ENCODE peak calls at places on chromosomes 12 and 14, in ten cellular contexts. One of them, this sample, is unnamed.

GRCh38 chr12:67909681-67910080 is 79.6 kb upstream of the IFNG-AS1 start:
- DNase-seq in pons: no peak
- DNase-seq in iPS-NIHi11: no peak
- DNase-seq in type B pancreatic cell: no peak
- DNase-seq in cardiac muscle cell: no peak
- DNase-seq in nucleus accumbens: no peak
- DNase-seq in glomerular endothelial cell: no peak
- DNase-seq in HS-27A: no peak
- DNase-seq in lower leg skin: no peak
- DNase-seq in AG04449: no peak
- DNase-seq in this sample: no peak

GRCh38 chr12:124518051-124518932 is 49.1 kb downstream of the NCOR2 start:
- DNase-seq in pons: peak; percentile 99
- DNase-seq in iPS-NIHi11: peak; percentile 70
- DNase-seq in type B pancreatic cell: peak; percentile 90
- DNase-seq in cardiac muscle cell: peak; percentile 100
- DNase-seq in nucleus accumbens: peak; percentile 94
- DNase-seq in glomerular endothelial cell: peak; percentile 94
- DNase-seq in HS-27A: peak; percentile 97
- DNase-seq in lower leg skin: peak; percentile 99
- DNase-seq in AG04449: peak; percentile 99
- DNase-seq in this sample: peak; percentile 99

GRCh38 chr12:51898937-51899336 is 8.4 kb upstream of the ACVRL1 start:
- DNase-seq in pons: no peak
- DNase-seq in iPS-NIHi11: no peak
- DNase-seq in type B pancreatic cell: no peak
- DNase-seq in cardiac muscle cell: peak; percentile 61
- DNase-seq in nucleus accumbens: no peak
- DNase-seq in glomerular endothelial cell: no peak
- DNase-seq in HS-27A: no peak
- DNase-seq in lower leg skin: no peak
- DNase-seq in AG04449: no peak
- DNase-seq in this sample: no peak

GRCh38 chr14:92959189-92959531 is 36.2 kb downstream of the CHGA start:
- DNase-seq in pons: peak; percentile 81
- DNase-seq in iPS-NIHi11: no peak
- DNase-seq in type B pancreatic cell: no peak
- DNase-seq in cardiac muscle cell: no peak
- DNase-seq in nucleus accumbens: peak; percentile 71
- DNase-seq in glomerular endothelial cell: no peak
- DNase-seq in HS-27A: no peak
- DNase-seq in lower leg skin: no peak
- DNase-seq in AG04449: no peak
- DNase-seq in this sample: no peak

GRCh38 chr14:23829736-23830474 is 123.7 kb upstream of the DHRS4 start:
- DNase-seq in pons: no peak
- DNase-seq in iPS-NIHi11: peak; percentile 17
- DNase-seq in type B pancreatic cell: no peak
- DNase-seq in cardiac muscle cell: peak; percentile 85
- DNase-seq in nucleus accumbens: no peak
- DNase-seq in glomerular endothelial cell: peak; percentile 60
- DNase-seq in HS-27A: peak; percentile 88
- DNase-seq in lower leg skin: no peak
- DNase-seq in AG04449: peak; percentile 60
- DNase-seq in this sample: no peak

GRCh38 chr12:67710582-67710981 is 62.0 kb downstream of the DYRK2 start:
- DNase-seq in pons: peak; percentile 74
- DNase-seq in iPS-NIHi11: no peak
- DNase-seq in type B pancreatic cell: no peak
- DNase-seq in cardiac muscle cell: no peak
- DNase-seq in nucleus accumbens: no peak
- DNase-seq in glomerular endothelial cell: no peak
- DNase-seq in HS-27A: no peak
- DNase-seq in lower leg skin: no peak
- DNase-seq in AG04449: no peak
- DNase-seq in this sample: no peak

GRCh38 chr14:42027271-42027670 is 420.6 kb downstream of the LRFN5 start:
- DNase-seq in pons: no peak
- DNase-seq in iPS-NIHi11: no peak
- DNase-seq in type B pancreatic cell: no peak
- DNase-seq in cardiac muscle cell: no peak
- DNase-seq in nucleus accumbens: no peak
- DNase-seq in glomerular endothelial cell: no peak
- DNase-seq in HS-27A: no peak
- DNase-seq in lower leg skin: no peak
- DNase-seq in AG04449: no peak
- DNase-seq in this sample: no peak

GRCh38 chr12:12236896-12237295 is 29.9 kb downstream of the LRP6 start:
- DNase-seq in pons: no peak
- DNase-seq in iPS-NIHi11: no peak
- DNase-seq in type B pancreatic cell: no peak
- DNase-seq in cardiac muscle cell: peak; percentile 16
- DNase-seq in nucleus accumbens: no peak
- DNase-seq in glomerular endothelial cell: no peak
- DNase-seq in HS-27A: no peak
- DNase-seq in lower leg skin: no peak
- DNase-seq in AG04449: no peak
- DNase-seq in this sample: no peak

GRCh38 chr12:80590085-80590484 is 117.3 kb upstream of the MYF6 start:
- DNase-seq in pons: no peak
- DNase-seq in iPS-NIHi11: no peak
- DNase-seq in type B pancreatic cell: no peak
- DNase-seq in cardiac muscle cell: no peak
- DNase-seq in nucleus accumbens: no peak
- DNase-seq in glomerular endothelial cell: no peak
- DNase-seq in HS-27A: no peak
- DNase-seq in lower leg skin: no peak
- DNase-seq in AG04449: no peak
- DNase-seq in this sample: no peak

GRCh38 chr12:104473374-104473983 is 16.7 kb downstream of the CHST11 start:
- DNase-seq in pons: no peak
- DNase-seq in iPS-NIHi11: no peak
- DNase-seq in type B pancreatic cell: no peak
- DNase-seq in cardiac muscle cell: no peak
- DNase-seq in nucleus accumbens: no peak
- DNase-seq in glomerular endothelial cell: no peak
- DNase-seq in HS-27A: no peak
- DNase-seq in lower leg skin: no peak
- DNase-seq in AG04449: no peak
- DNase-seq in this sample: no peak

GRCh38 chr12:41460906-41461305 is 272.8 kb downstream of the PDZRN4 start:
- DNase-seq in pons: peak; percentile 61
- DNase-seq in iPS-NIHi11: no peak
- DNase-seq in type B pancreatic cell: no peak
- DNase-seq in cardiac muscle cell: no peak
- DNase-seq in nucleus accumbens: no peak
- DNase-seq in glomerular endothelial cell: no peak
- DNase-seq in HS-27A: no peak
- DNase-seq in lower leg skin: no peak
- DNase-seq in AG04449: no peak
- DNase-seq in this sample: no peak

GRCh38 chr12:127599441-127599840 is 667.5 kb upstream of the TMEM132C start:
- DNase-seq in pons: no peak
- DNase-seq in iPS-NIHi11: no peak
- DNase-seq in type B pancreatic cell: no peak
- DNase-seq in cardiac muscle cell: no peak
- DNase-seq in nucleus accumbens: no peak
- DNase-seq in glomerular endothelial cell: no peak
- DNase-seq in HS-27A: no peak
- DNase-seq in lower leg skin: no peak
- DNase-seq in AG04449: no peak
- DNase-seq in this sample: no peak

GRCh38 chr12:113416091-113416754 is 6.0 kb upstream of the SDSL start:
- DNase-seq in pons: no peak
- DNase-seq in iPS-NIHi11: no peak
- DNase-seq in type B pancreatic cell: no peak
- DNase-seq in cardiac muscle cell: no peak
- DNase-seq in nucleus accumbens: no peak
- DNase-seq in glomerular endothelial cell: no peak
- DNase-seq in HS-27A: no peak
- DNase-seq in lower leg skin: peak; percentile 29
- DNase-seq in AG04449: no peak
- DNase-seq in this sample: no peak

GRCh38 chr14:91858536-91859275 is 8.6 kb downstream of the TC2N start:
- DNase-seq in pons: no peak
- DNase-seq in iPS-NIHi11: no peak
- DNase-seq in type B pancreatic cell: no peak
- DNase-seq in cardiac muscle cell: peak; percentile 41
- DNase-seq in nucleus accumbens: no peak
- DNase-seq in glomerular endothelial cell: no peak
- DNase-seq in HS-27A: no peak
- DNase-seq in lower leg skin: peak; percentile 75
- DNase-seq in AG04449: no peak
- DNase-seq in this sample: peak; percentile 51

GRCh38 chr14:87312138-87312537 is 680.8 kb downstream of the GALC start:
- DNase-seq in pons: no peak
- DNase-seq in iPS-NIHi11: no peak
- DNase-seq in type B pancreatic cell: no peak
- DNase-seq in cardiac muscle cell: no peak
- DNase-seq in nucleus accumbens: no peak
- DNase-seq in glomerular endothelial cell: no peak
- DNase-seq in HS-27A: no peak
- DNase-seq in lower leg skin: no peak
- DNase-seq in AG04449: no peak
- DNase-seq in this sample: no peak

GRCh38 chr14:51079489-51079888 is 15.4 kb downstream of the TRIM9 start:
- DNase-seq in pons: no peak
- DNase-seq in iPS-NIHi11: no peak
- DNase-seq in type B pancreatic cell: no peak
- DNase-seq in cardiac muscle cell: no peak
- DNase-seq in nucleus accumbens: no peak
- DNase-seq in glomerular endothelial cell: no peak
- DNase-seq in HS-27A: no peak
- DNase-seq in lower leg skin: no peak
- DNase-seq in AG04449: no peak
- DNase-seq in this sample: no peak

GRCh38 chr12:112303004-112303403 is 79.2 kb downstream of the HECTD4 start:
- DNase-seq in pons: no peak
- DNase-seq in iPS-NIHi11: no peak
- DNase-seq in type B pancreatic cell: no peak
- DNase-seq in cardiac muscle cell: peak; percentile 81
- DNase-seq in nucleus accumbens: no peak
- DNase-seq in glomerular endothelial cell: peak; percentile 77
- DNase-seq in HS-27A: peak; percentile 5
- DNase-seq in lower leg skin: no peak
- DNase-seq in AG04449: peak; percentile 47
- DNase-seq in this sample: no peak

GRCh38 chr14:104747876-104748275 is 5.1 kb upstream of the SIVA1 start:
- DNase-seq in pons: no peak
- DNase-seq in iPS-NIHi11: no peak
- DNase-seq in type B pancreatic cell: no peak
- DNase-seq in cardiac muscle cell: no peak
- DNase-seq in nucleus accumbens: no peak
- DNase-seq in glomerular endothelial cell: no peak
- DNase-seq in HS-27A: no peak
- DNase-seq in lower leg skin: no peak
- DNase-seq in AG04449: no peak
- DNase-seq in this sample: no peak

This sample was measured in gastrocnemius medialis.